ENCODE peak calls at places on chromosomes 11 and 22, in four cellular contexts. One of them, this sample, is unnamed.

GRCh38 chr11:64121637-64122410 is 44.1 kb downstream of the MACROD1 start:
- DNase-seq in fibroblast of lung: peak
- DNase-seq in mammary epithelial cell: peak
- DNase-seq in WTC11: no peak
- DNase-seq in this sample: no peak

GRCh38 chr22:50061141-50061823 is 3.2 kb upstream of the TTLL8 start:
- DNase-seq in fibroblast of lung: no peak
- DNase-seq in mammary epithelial cell: no peak
- DNase-seq in WTC11: no peak
- DNase-seq in this sample: no peak

GRCh38 chr22:36887164-36887563 is 26.3 kb upstream of the CSF2RB start:
- DNase-seq in fibroblast of lung: no peak
- DNase-seq in mammary epithelial cell: no peak
- DNase-seq in WTC11: no peak
- DNase-seq in this sample: no peak

GRCh38 chr22:45008853-45009751 is 703 bp downstream of the PHF21B start:
- DNase-seq in fibroblast of lung: no peak
- DNase-seq in mammary epithelial cell: peak
- DNase-seq in WTC11: peak
- DNase-seq in this sample: peak

GRCh38 chr11:72227316-72228228 is 3.0 kb downstream of the INPPL1 start:
- DNase-seq in fibroblast of lung: peak
- DNase-seq in mammary epithelial cell: peak
- DNase-seq in WTC11: no peak
- DNase-seq in this sample: no peak

GRCh38 chr22:21698430-21699329 is 32.9 kb downstream of the PPIL2 start:
- DNase-seq in fibroblast of lung: no peak
- DNase-seq in mammary epithelial cell: no peak
- DNase-seq in WTC11: peak
- DNase-seq in this sample: peak

GRCh38 chr11:45607995-45608394 is 57.4 kb downstream of the CHST1 start:
- DNase-seq in fibroblast of lung: no peak
- DNase-seq in mammary epithelial cell: no peak
- DNase-seq in WTC11: no peak
- DNase-seq in this sample: no peak

GRCh38 chr11:86551286-86551685 is 121.1 kb downstream of the ME3 start:
- DNase-seq in fibroblast of lung: peak
- DNase-seq in mammary epithelial cell: peak
- DNase-seq in WTC11: no peak
- DNase-seq in this sample: no peak

GRCh38 chr11:1466784-1467183 is 19.8 kb downstream of the MOB2 start:
- DNase-seq in fibroblast of lung: no peak
- DNase-seq in mammary epithelial cell: no peak
- DNase-seq in WTC11: no peak
- DNase-seq in this sample: no peak

GRCh38 chr11:77082838-77083552 is 16.2 kb downstream of the CAPN5 start:
- DNase-seq in fibroblast of lung: peak
- DNase-seq in mammary epithelial cell: no peak
- DNase-seq in WTC11: peak
- DNase-seq in this sample: no peak

GRCh38 chr11:34356130-34356529 is 1.7 kb downstream of the ABTB2 start:
- DNase-seq in fibroblast of lung: no peak
- DNase-seq in mammary epithelial cell: peak
- DNase-seq in WTC11: peak
- DNase-seq in this sample: no peak

GRCh38 chr11:128807909-128808308 is 59.2 kb downstream of the KCNJ1 start:
- DNase-seq in fibroblast of lung: no peak
- DNase-seq in mammary epithelial cell: no peak
- DNase-seq in WTC11: no peak
- DNase-seq in this sample: no peak

GRCh38 chr22:40414306-40414705 is 43.9 kb downstream of the SGSM3 start:
- DNase-seq in fibroblast of lung: peak
- DNase-seq in mammary epithelial cell: peak
- DNase-seq in WTC11: no peak
- DNase-seq in this sample: no peak

GRCh38 chr11:40170076-40170475 is 1289.4 kb downstream of the LRRC4C start:
- DNase-seq in fibroblast of lung: peak
- DNase-seq in mammary epithelial cell: no peak
- DNase-seq in WTC11: no peak
- DNase-seq in this sample: no peak

GRCh38 chr11:65445101-65445603 is 22.6 kb downstream of the NEAT1 start:
- DNase-seq in fibroblast of lung: peak
- DNase-seq in mammary epithelial cell: peak
- DNase-seq in WTC11: no peak
- DNase-seq in this sample: no peak

GRCh38 chr11:22561283-22561682 is 64.3 kb downstream of the FANCF start:
- DNase-seq in fibroblast of lung: no peak
- DNase-seq in mammary epithelial cell: no peak
- DNase-seq in WTC11: no peak
- DNase-seq in this sample: no peak

GRCh38 chr22:37079158-37079557 is 27.6 kb downstream of the KCTD17 start:
- DNase-seq in fibroblast of lung: no peak
- DNase-seq in mammary epithelial cell: no peak
- DNase-seq in WTC11: no peak
- DNase-seq in this sample: no peak

GRCh38 chr22:27796829-27797792 is 4.4 kb downstream of the MN1 start:
- DNase-seq in fibroblast of lung: peak
- DNase-seq in mammary epithelial cell: no peak
- DNase-seq in WTC11: no peak
- DNase-seq in this sample: peak

GRCh38 chr22:34866501-34867171 is 199.3 kb upstream of the ISX start:
- DNase-seq in fibroblast of lung: peak
- DNase-seq in mammary epithelial cell: peak
- DNase-seq in WTC11: no peak
- DNase-seq in this sample: no peak

GRCh38 chr11:22407899-22408298 is 69.7 kb downstream of the SLC17A6 start:
- DNase-seq in fibroblast of lung: no peak
- DNase-seq in mammary epithelial cell: no peak
- DNase-seq in WTC11: no peak
- DNase-seq in this sample: peak

GRCh38 chr11:25981998-25982397 is 349.9 kb upstream of the ANO3 start:
- DNase-seq in fibroblast of lung: peak
- DNase-seq in mammary epithelial cell: peak
- DNase-seq in WTC11: no peak
- DNase-seq in this sample: peak
- TF ChIP-seq CTCF in fibroblast of lung: peak
- TF ChIP-seq CTCF in mammary epithelial cell: peak
- TF ChIP-seq CTCF in WTC11: peak
- TF ChIP-seq CTCF in this sample: peak

GRCh38 chr11:17601206-17602075 is 54.4 kb downstream of the OTOG start:
- DNase-seq in fibroblast of lung: peak
- DNase-seq in mammary epithelial cell: no peak
- DNase-seq in WTC11: no peak
- DNase-seq in this sample: no peak
- TF ChIP-seq CTCF in fibroblast of lung: no peak
- TF ChIP-seq CTCF in mammary epithelial cell: no peak
- TF ChIP-seq CTCF in WTC11: no peak
- TF ChIP-seq CTCF in this sample: no peak

GRCh38 chr22:31969789-31970489 is 25.6 kb downstream of the YWHAH start:
- DNase-seq in fibroblast of lung: peak
- DNase-seq in mammary epithelial cell: peak
- DNase-seq in WTC11: peak
- DNase-seq in this sample: peak
- TF ChIP-seq CTCF in fibroblast of lung: peak
- TF ChIP-seq CTCF in mammary epithelial cell: peak
- TF ChIP-seq CTCF in WTC11: no peak
- TF ChIP-seq CTCF in this sample: peak

GRCh38 chr11:5548440-5548839 is at the start of gene OR52H1:
- DNase-seq in fibroblast of lung: no peak
- DNase-seq in mammary epithelial cell: no peak
- DNase-seq in WTC11: no peak
- DNase-seq in this sample: no peak

GRCh38 chr11:5547982-5548381 is 358 bp downstream of the OR52H1 start:
- DNase-seq in fibroblast of lung: no peak
- DNase-seq in mammary epithelial cell: no peak
- DNase-seq in WTC11: no peak
- DNase-seq in this sample: no peak

GRCh38 chr11:5556596-5557188 is 8.4 kb upstream of the OR52H1 start:
- DNase-seq in fibroblast of lung: no peak
- DNase-seq in mammary epithelial cell: no peak
- DNase-seq in WTC11: no peak
- DNase-seq in this sample: no peak

GRCh38 chr11:5550440-5551095 is 2.2 kb upstream of the OR52H1 start:
- DNase-seq in fibroblast of lung: peak
- DNase-seq in mammary epithelial cell: peak
- DNase-seq in WTC11: no peak
- DNase-seq in this sample: no peak

GRCh38 chr11:5553347-5553746 is 5.0 kb upstream of the OR52H1 start:
- DNase-seq in fibroblast of lung: no peak
- DNase-seq in mammary epithelial cell: no peak
- DNase-seq in WTC11: no peak
- DNase-seq in this sample: no peak
- TF ChIP-seq CTCF in fibroblast of lung: no peak
- TF ChIP-seq CTCF in mammary epithelial cell: peak
- TF ChIP-seq CTCF in WTC11: no peak
- TF ChIP-seq CTCF in this sample: peak

DNA sequence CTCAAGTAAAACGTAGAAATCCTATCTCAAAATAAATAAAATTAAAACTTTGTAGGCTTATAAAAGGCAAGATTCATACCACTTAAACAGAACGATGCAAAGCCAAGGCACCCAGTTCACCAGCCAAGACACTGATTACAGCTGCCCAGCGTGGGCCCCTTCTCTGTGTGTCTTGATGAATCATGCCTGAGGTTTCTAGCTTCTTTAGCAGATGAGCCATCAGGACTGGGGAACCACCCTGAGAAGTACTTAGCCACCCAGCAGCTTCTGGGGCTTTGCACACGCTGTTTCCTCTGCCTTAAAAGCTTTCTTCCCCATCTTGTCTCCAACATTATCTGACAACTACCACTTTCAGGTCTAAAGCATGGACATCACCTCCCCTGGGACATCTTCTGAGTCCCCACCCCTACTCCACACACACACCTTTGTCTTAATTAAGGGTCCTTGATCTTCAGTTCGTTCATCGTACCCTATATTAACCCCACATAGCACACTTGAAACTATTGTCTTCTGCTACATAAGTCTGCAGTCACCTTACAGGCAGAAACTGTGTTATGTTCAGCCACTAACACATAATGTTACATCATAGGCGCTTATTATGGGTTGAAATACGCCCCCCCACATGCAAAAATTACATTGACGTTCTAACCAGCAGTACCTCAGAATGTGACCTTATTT is 8.7 kb upstream of the LAYN start:
- DNase-seq in fibroblast of lung: peak
- DNase-seq in mammary epithelial cell: peak
- DNase-seq in WTC11: no peak
- DNase-seq in this sample: no peak
- TF ChIP-seq CTCF in fibroblast of lung: no peak
- TF ChIP-seq CTCF in mammary epithelial cell: no peak
- TF ChIP-seq CTCF in WTC11: no peak
- TF ChIP-seq CTCF in this sample: no peak

GRCh38 chr11:129881570-129882170 is 13.7 kb downstream of the NFRKB start:
- DNase-seq in fibroblast of lung: peak
- DNase-seq in mammary epithelial cell: peak
- DNase-seq in WTC11: peak
- DNase-seq in this sample: peak

GRCh38 chr11:129885381-129885780 is 10.0 kb downstream of the NFRKB start:
- DNase-seq in fibroblast of lung: no peak
- DNase-seq in mammary epithelial cell: no peak
- DNase-seq in WTC11: no peak
- DNase-seq in this sample: no peak

GRCh38 chr11:129884581-129884980 is 10.8 kb downstream of the NFRKB start:
- DNase-seq in fibroblast of lung: no peak
- DNase-seq in mammary epithelial cell: no peak
- DNase-seq in WTC11: no peak
- DNase-seq in this sample: no peak

GRCh38 chr11:129880311-129880710 is 15.1 kb downstream of the NFRKB start:
- DNase-seq in fibroblast of lung: no peak
- DNase-seq in mammary epithelial cell: no peak
- DNase-seq in WTC11: no peak
- DNase-seq in this sample: no peak
- TF ChIP-seq CTCF in fibroblast of lung: no peak
- TF ChIP-seq CTCF in mammary epithelial cell: no peak
- TF ChIP-seq CTCF in WTC11: no peak
- TF ChIP-seq CTCF in this sample: no peak

DNA sequence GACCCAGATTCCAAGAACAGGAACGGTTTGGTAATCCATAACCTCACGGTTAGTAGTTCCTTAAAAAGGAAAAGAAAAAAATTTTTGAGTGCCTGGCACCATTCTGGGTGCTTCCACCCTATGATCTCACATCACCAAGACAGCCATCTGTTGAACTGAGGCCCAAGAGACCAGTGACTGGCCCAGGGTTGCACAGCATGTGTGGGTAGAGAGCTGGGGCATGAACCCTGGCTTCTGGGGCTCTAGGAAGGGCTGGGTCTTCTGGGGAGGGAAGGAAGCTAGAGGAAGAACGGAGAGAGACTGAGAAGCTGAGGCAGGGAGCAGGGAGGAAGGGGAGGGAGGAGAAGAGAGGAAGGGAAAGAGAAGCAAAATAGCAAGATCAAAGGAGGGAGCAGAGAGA is 4.8 kb upstream of the SPI1 start:
- DNase-seq in fibroblast of lung: no peak
- DNase-seq in mammary epithelial cell: no peak
- DNase-seq in WTC11: no peak
- DNase-seq in this sample: no peak
- TF ChIP-seq CTCF in fibroblast of lung: no peak
- TF ChIP-seq CTCF in mammary epithelial cell: no peak
- TF ChIP-seq CTCF in WTC11: no peak
- TF ChIP-seq CTCF in this sample: no peak

DNA sequence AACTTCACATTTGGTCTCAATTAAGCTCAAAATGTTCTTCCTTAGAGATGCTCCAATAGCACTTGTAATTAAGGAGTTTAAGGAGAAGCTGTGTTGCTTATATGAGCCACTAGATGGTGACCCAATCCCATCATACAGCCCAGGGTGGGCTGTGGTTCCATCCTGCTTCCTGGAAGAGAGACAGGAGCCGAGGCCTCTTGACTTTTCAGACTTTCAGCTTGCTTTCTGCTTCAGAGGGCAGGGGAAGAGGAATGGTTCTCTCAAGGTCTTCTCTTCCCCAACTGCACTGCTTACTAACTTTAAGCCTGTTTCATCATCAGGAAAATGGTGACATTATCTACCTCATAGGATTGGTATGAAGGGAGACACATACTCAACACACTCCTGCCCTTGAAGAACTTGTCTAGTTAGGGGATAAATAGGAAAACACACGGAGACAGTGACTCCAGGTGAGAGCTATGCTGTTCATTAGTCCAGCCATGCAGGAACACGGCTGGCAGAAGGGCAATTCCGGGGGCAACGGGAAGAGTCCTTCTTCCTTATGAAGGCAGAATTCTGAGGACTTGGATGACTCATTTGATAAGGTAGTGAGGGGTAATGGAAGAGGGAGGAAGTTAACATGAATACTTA is 20.1 kb downstream of the TMEM218 start:
- DNase-seq in fibroblast of lung: peak
- DNase-seq in mammary epithelial cell: peak
- DNase-seq in WTC11: peak
- DNase-seq in this sample: peak
- TF ChIP-seq CTCF in fibroblast of lung: peak
- TF ChIP-seq CTCF in mammary epithelial cell: peak
- TF ChIP-seq CTCF in WTC11: peak
- TF ChIP-seq CTCF in this sample: peak

This sample was measured in neural crest cell.